ENCODE peak calls at places on chromosomes 5 and 9, in four cellular contexts. One of them, this sample, is unnamed.

GRCh38 chr5:134139377-134139851 is 24.9 kb downstream of the TCF7 start:
- DNase-seq in tibial nerve: no peak
- DNase-seq in K562: no peak
- DNase-seq in suprapubic skin: peak; percentile 61
- DNase-seq in this sample: no peak

GRCh38 chr5:32710335-32710858 is 724 bp upstream of the NPR3 start:
- DNase-seq in suprapubic skin: no peak
- DNase-seq in K562: no peak
- DNase-seq in tibial nerve: no peak
- DNase-seq in this sample: no peak

GRCh38 chr5:14211818-14212799 is 69.0 kb downstream of the TRIO start:
- DNase-seq in suprapubic skin: no peak
- DNase-seq in K562: no peak
- DNase-seq in tibial nerve: no peak
- DNase-seq in this sample: no peak

GRCh38 chr9:36191290-36191645 is 547 bp downstream of the CLTA start:
- DNase-seq in tibial nerve: no peak
- DNase-seq in K562: no peak
- DNase-seq in suprapubic skin: no peak
- DNase-seq in this sample: no peak

GRCh38 chr9:96856363-96857286 is 2.3 kb upstream of the ZNF782 start:
- DNase-seq in tibial nerve: no peak
- DNase-seq in suprapubic skin: no peak
- DNase-seq in K562: peak; percentile 57
- DNase-seq in this sample: peak; percentile 23

GRCh38 chr5:56766926-56767325 is 48.4 kb upstream of the MAP3K1 start:
- DNase-seq in tibial nerve: no peak
- DNase-seq in suprapubic skin: no peak
- DNase-seq in K562: no peak
- DNase-seq in this sample: no peak

GRCh38 chr9:126532951-126533910 is 80.5 kb upstream of the LMX1B start:
- DNase-seq in K562: no peak
- DNase-seq in suprapubic skin: no peak
- DNase-seq in tibial nerve: no peak
- DNase-seq in this sample: no peak

GRCh38 chr9:129954868-129955550 is 88.0 kb downstream of the FNBP1 start:
- DNase-seq in tibial nerve: no peak
- DNase-seq in K562: peak; percentile 44
- DNase-seq in suprapubic skin: no peak
- DNase-seq in this sample: no peak

GRCh38 chr9:126298319-126298801 is 28.3 kb upstream of the MVB12B start:
- DNase-seq in suprapubic skin: no peak
- DNase-seq in tibial nerve: no peak
- DNase-seq in K562: no peak
- DNase-seq in this sample: no peak

GRCh38 chr5:177027665-177028064 is 5.2 kb downstream of the ZNF346 start:
- DNase-seq in suprapubic skin: no peak
- DNase-seq in K562: no peak
- DNase-seq in tibial nerve: no peak
- DNase-seq in this sample: no peak

GRCh38 chr9:95083086-95083768 is 234.3 kb downstream of the FANCC start:
- DNase-seq in tibial nerve: no peak
- DNase-seq in suprapubic skin: no peak
- DNase-seq in K562: no peak
- DNase-seq in this sample: no peak

GRCh38 chr5:123700624-123701023 is 188.6 kb downstream of the CSNK1G3 start:
- DNase-seq in suprapubic skin: no peak
- DNase-seq in tibial nerve: no peak
- DNase-seq in K562: no peak
- DNase-seq in this sample: no peak

GRCh38 chr9:110887276-110887675 is 151.0 kb downstream of the LPAR1 start:
- DNase-seq in suprapubic skin: no peak
- DNase-seq in K562: no peak
- DNase-seq in tibial nerve: no peak
- DNase-seq in this sample: no peak

GRCh38 chr5:30030110-30030509 is 1163.4 kb upstream of the CDH6 start:
- DNase-seq in suprapubic skin: no peak
- DNase-seq in tibial nerve: no peak
- DNase-seq in K562: no peak
- DNase-seq in this sample: no peak

GRCh38 chr5:133396724-133397123 is 215.6 kb downstream of the FSTL4 start:
- DNase-seq in tibial nerve: no peak
- DNase-seq in suprapubic skin: peak; percentile 45
- DNase-seq in K562: no peak
- DNase-seq in this sample: no peak

GRCh38 chr9:136409557-136410455 is 608 bp downstream of the ENTR1 start:
- DNase-seq in suprapubic skin: no peak
- DNase-seq in K562: no peak
- DNase-seq in tibial nerve: no peak
- DNase-seq in this sample: peak; percentile 60

DNA sequence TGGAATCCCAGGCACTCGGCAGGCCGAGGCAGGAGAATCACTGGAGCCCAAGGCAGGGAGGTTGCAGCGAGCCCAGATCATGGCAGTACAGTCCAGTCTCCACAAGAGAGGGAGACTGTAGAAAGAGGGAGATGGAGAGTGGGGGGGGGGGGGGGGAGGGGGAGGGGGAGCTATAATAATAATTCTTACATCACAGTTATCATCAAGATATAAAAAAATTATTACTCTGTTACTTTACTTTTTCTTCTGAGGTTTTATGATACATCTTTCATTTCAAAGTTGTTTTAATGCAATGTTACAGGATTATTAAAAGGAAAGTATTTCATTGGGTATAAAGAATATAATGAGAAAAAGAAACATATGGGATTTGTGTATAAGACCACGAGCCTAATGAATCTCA is 17.8 kb upstream of the RAB3C start:
- DNase-seq in tibial nerve: no peak
- DNase-seq in K562: no peak
- DNase-seq in suprapubic skin: no peak
- DNase-seq in this sample: no peak
- TF ChIP-seq POLR2A in tibial nerve: no peak
- TF ChIP-seq POLR2A in K562: no peak
- TF ChIP-seq POLR2A in suprapubic skin: no peak
- TF ChIP-seq POLR2A in this sample: no peak

DNA sequence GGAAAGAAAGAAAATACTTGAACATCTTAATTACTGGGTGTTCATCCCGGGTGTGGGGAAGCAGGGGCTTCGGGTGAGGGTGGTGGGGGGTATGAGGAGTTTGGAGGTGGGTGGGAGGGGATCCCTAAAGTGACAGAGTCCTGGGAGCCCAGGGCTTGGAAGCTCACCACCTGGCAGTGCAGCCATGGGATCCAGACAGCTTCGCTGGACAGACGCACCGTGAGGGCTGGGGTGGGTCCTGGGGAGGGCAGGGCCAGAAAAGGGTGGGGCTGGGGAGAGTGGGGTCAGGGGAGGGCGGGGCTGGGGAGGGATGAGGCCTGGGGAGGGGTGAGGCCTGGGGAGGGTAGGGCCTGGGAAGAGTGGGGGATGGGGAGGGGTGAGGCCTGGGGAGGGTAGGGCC is 127.5 kb upstream of the LPCAT1 start:
- DNase-seq in suprapubic skin: peak; percentile 40
- DNase-seq in tibial nerve: no peak
- DNase-seq in K562: peak; percentile 45
- DNase-seq in this sample: no peak
- H3K27ac ChIP-seq in suprapubic skin: no peak overlapping the region
- H3K27ac ChIP-seq in tibial nerve: no peak overlapping the region
- H3K27ac ChIP-seq in K562: no peak overlapping the region
- H3K27ac ChIP-seq in this sample: no peak overlapping the region

DNA sequence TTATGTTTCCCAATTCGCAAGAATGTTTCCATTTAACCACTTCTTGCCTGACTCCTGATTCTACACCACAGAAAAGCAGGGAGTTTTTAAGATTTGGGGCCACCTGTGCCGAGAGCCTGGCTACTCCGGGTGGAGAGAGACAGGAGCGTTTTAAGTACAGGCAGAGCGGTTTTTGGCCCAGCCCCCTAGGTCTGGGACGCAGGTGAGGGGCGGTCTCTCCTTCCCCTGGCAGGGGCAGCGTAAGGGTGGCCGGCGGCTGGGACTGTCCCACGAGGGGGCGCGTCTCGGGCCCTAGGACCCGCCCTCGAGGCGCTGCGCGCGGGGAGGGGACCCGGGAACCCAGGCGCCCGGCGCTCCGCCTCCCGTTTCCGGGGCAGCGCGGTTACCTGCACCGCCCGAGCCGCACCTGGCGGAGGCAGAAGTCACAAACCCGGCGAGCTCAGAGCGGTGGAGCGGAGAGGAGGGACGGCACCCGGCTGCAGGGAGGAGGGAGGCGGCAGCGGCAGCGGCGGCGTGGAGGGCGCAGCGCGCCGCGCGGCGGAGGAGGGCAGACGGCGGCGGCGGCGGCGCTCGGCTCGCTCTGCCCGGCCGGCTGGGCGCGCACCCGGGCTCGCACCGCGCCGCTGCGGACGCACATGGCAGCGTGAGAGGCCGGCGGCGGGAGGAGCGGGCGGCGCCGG is at the start of gene WWC1:
- DNase-seq in suprapubic skin: no peak
- DNase-seq in tibial nerve: no peak
- DNase-seq in K562: peak; percentile 45
- DNase-seq in this sample: no peak
- TF ChIP-seq EP300 in suprapubic skin: no peak
- TF ChIP-seq EP300 in tibial nerve: no peak
- TF ChIP-seq EP300 in K562: no peak
- TF ChIP-seq EP300 in this sample: no peak

GRCh38 chr9:17578911-17579793 is at the start of gene SH3GL2:
- DNase-seq in suprapubic skin: no peak
- DNase-seq in K562: no peak
- DNase-seq in tibial nerve: no peak
- DNase-seq in this sample: peak; percentile 43
- TF ChIP-seq POLR2A in suprapubic skin: no peak
- TF ChIP-seq POLR2A in K562: no peak
- TF ChIP-seq POLR2A in tibial nerve: no peak
- TF ChIP-seq POLR2A in this sample: no peak

DNA sequence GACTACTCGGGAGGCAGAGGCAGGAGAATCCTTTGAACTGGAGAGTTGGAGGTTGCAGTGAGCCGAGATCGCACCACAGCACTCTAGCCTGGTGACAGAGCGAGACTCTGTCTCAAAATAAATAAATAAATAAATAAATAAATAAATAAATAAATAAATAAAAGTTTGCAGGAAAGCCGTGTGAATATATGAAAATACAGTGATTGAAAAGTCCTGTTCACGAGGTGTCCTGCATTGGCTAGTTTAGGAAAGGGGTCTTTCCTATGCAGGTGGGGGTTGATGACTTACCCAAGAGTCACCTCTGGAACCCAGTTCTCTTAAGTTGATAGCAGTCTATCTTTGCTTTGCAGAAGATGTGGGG is 7.3 kb downstream of the TENT4A start:
- DNase-seq in tibial nerve: no peak
- DNase-seq in suprapubic skin: no peak
- DNase-seq in K562: no peak
- DNase-seq in this sample: no peak
- H3K27ac ChIP-seq in tibial nerve: no peak overlapping the region
- H3K27ac ChIP-seq in suprapubic skin: no peak overlapping the region
- H3K27ac ChIP-seq in K562: no peak overlapping the region
- H3K27ac ChIP-seq in this sample: no peak overlapping the region

DNA sequence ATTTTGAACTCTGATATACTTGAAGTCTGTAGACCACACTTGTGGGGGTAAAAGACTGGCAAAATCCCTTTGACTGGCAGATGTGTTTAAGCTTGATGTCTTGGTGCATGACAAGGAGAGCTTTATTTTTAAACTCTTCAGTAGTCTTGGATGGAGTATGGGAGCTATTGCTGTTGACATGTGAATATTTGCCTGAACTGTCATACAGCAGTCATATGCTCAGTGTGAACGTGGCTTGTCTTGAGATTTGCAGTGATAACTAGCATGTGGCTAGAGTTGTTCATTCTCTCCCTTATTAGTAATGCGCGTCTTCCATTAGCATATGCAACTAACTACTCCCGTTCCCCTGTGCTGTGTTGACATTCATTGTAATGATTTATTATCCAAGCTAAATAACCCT is 523.7 kb upstream of the WWC1 start:
- DNase-seq in tibial nerve: no peak
- DNase-seq in suprapubic skin: no peak
- DNase-seq in K562: no peak
- DNase-seq in this sample: no peak
- TF ChIP-seq EP300 in tibial nerve: no peak
- TF ChIP-seq EP300 in suprapubic skin: no peak
- TF ChIP-seq EP300 in K562: no peak
- TF ChIP-seq EP300 in this sample: no peak

GRCh38 chr5:178211095-178212048 is 7.0 kb downstream of the HNRNPAB start:
- DNase-seq in tibial nerve: no peak
- DNase-seq in K562: no peak
- DNase-seq in suprapubic skin: no peak
- DNase-seq in this sample: no peak

GRCh38 chr5:178213748-178214151 is 9.4 kb downstream of the HNRNPAB start:
- DNase-seq in tibial nerve: no peak
- DNase-seq in K562: no peak
- DNase-seq in suprapubic skin: no peak
- DNase-seq in this sample: no peak

GRCh38 chr5:178214160-178214803 is 9.9 kb downstream of the HNRNPAB start:
- DNase-seq in tibial nerve: no peak
- DNase-seq in suprapubic skin: no peak
- DNase-seq in K562: no peak
- DNase-seq in this sample: no peak

GRCh38 chr5:178213003-178213449 is 8.7 kb downstream of the HNRNPAB start:
- DNase-seq in suprapubic skin: no peak
- DNase-seq in K562: no peak
- DNase-seq in tibial nerve: no peak
- DNase-seq in this sample: no peak

DNA sequence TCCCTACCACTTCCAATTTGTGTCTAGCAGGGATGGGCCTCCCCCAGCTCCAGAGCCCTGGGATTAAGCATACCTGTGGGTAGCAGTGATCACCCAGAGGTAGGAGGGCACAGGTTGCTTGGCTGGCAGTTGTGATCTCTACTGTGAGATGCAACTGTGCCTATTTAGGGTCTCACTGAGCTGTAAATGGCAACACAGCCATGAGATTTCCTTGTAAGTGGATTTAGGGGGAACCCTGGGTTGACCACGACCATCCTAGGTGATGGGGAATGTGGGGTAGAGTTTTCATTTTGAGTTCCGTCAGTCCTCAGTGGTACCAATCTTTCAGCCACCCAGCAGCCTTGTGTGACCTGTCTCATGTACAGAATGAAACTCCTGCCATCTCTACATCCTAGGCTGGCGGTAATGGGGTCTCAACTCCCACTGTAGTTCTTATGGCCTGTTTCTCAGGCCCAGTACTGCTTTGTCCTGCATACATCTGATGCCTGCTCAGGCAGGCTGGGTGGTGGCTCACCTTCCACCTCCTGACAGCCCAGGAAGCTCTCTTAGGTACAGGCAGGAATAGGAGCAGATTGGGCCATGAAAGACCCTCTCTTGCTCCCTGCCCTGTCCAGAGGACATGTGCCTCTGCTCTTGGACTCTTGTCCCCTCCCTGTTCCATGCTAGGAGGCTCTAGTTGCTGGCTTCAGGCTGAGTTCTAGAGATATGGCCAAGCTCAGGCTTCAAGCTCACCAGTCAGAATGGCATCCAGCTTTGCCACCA is 8.1 kb downstream of the HNRNPAB start:
- DNase-seq in K562: no peak
- DNase-seq in suprapubic skin: no peak
- DNase-seq in tibial nerve: no peak
- DNase-seq in this sample: no peak
- TF ChIP-seq POLR2A in K562: peak; percentile 71
- TF ChIP-seq POLR2A in suprapubic skin: no peak
- TF ChIP-seq POLR2A in tibial nerve: no peak
- TF ChIP-seq POLR2A in this sample: no peak

GRCh38 chr5:173907686-173908371 is 19.7 kb downstream of the CPEB4 start:
- DNase-seq in tibial nerve: no peak
- DNase-seq in suprapubic skin: no peak
- DNase-seq in K562: no peak
- DNase-seq in this sample: no peak
- H3K27ac ChIP-seq in tibial nerve: no peak overlapping the region
- H3K27ac ChIP-seq in suprapubic skin: peak overlapping the region; percentile 5
- H3K27ac ChIP-seq in K562: no peak overlapping the region
- H3K27ac ChIP-seq in this sample: no peak overlapping the region

This sample was measured in ovary.